ENCODE peak calls at places on chromosomes 4 and X, in five cellular contexts. One of them, this sample, is unnamed.

GRCh38 chr4:19947349-19947748 is 304.4 kb upstream of the SLIT2 start:
- DNase-seq in CD4-positive, alpha-beta T cell: no peak
- DNase-seq in suprapubic skin: no peak
- DNase-seq in heart right ventricle: no peak
- DNase-seq in pancreas: no peak
- DNase-seq in this sample: peak

GRCh38 chrX:24282381-24283121 is 31.3 kb downstream of the SUPT20HL2 start:
- DNase-seq in suprapubic skin: no peak
- DNase-seq in pancreas: no peak
- DNase-seq in CD4-positive, alpha-beta T cell: no peak
- DNase-seq in heart right ventricle: no peak
- DNase-seq in this sample: peak

GRCh38 chr4:178958725-178959440 is 1516.6 kb upstream of the AGA start:
- DNase-seq in suprapubic skin: no peak
- DNase-seq in heart right ventricle: no peak
- DNase-seq in CD4-positive, alpha-beta T cell: no peak
- DNase-seq in pancreas: no peak
- DNase-seq in this sample: no peak

GRCh38 chrX:4878642-4879041 is 1165.2 kb upstream of the PRKX start:
- DNase-seq in CD4-positive, alpha-beta T cell: no peak
- DNase-seq in pancreas: no peak
- DNase-seq in suprapubic skin: no peak
- DNase-seq in heart right ventricle: no peak
- DNase-seq in this sample: no peak

GRCh38 chr4:10296730-10297129 is 160.5 kb downstream of the ZNF518B start:
- DNase-seq in pancreas: no peak
- DNase-seq in suprapubic skin: no peak
- DNase-seq in heart right ventricle: no peak
- DNase-seq in CD4-positive, alpha-beta T cell: no peak
- DNase-seq in this sample: no peak

GRCh38 chrX:39443240-39443639 is 642.0 kb downstream of the MID1IP1 start:
- DNase-seq in CD4-positive, alpha-beta T cell: no peak
- DNase-seq in suprapubic skin: no peak
- DNase-seq in heart right ventricle: no peak
- DNase-seq in pancreas: no peak
- DNase-seq in this sample: no peak

GRCh38 chr4:1194028-1194900 is 21.9 kb upstream of the SPON2 start:
- DNase-seq in heart right ventricle: peak
- DNase-seq in suprapubic skin: peak
- DNase-seq in pancreas: peak
- DNase-seq in CD4-positive, alpha-beta T cell: no peak
- DNase-seq in this sample: no peak

GRCh38 chrX:44025611-44026010 is 52.4 kb upstream of the NDP start:
- DNase-seq in pancreas: no peak
- DNase-seq in CD4-positive, alpha-beta T cell: no peak
- DNase-seq in heart right ventricle: no peak
- DNase-seq in suprapubic skin: no peak
- DNase-seq in this sample: no peak

GRCh38 chr4:105060628-105061027 is 86.0 kb upstream of the TET2 start:
- DNase-seq in CD4-positive, alpha-beta T cell: no peak
- DNase-seq in heart right ventricle: no peak
- DNase-seq in suprapubic skin: no peak
- DNase-seq in pancreas: no peak
- DNase-seq in this sample: no peak

GRCh38 chr4:75702919-75703411 is 21.4 kb upstream of the USO1 start:
- DNase-seq in CD4-positive, alpha-beta T cell: no peak
- DNase-seq in pancreas: no peak
- DNase-seq in heart right ventricle: no peak
- DNase-seq in suprapubic skin: no peak
- DNase-seq in this sample: no peak

GRCh38 chr4:108794136-108794535 is 31.3 kb upstream of the ETNPPL start:
- DNase-seq in heart right ventricle: no peak
- DNase-seq in CD4-positive, alpha-beta T cell: no peak
- DNase-seq in suprapubic skin: no peak
- DNase-seq in pancreas: no peak
- DNase-seq in this sample: no peak

GRCh38 chr4:161133877-161134276 is 1029.9 kb downstream of the FSTL5 start:
- DNase-seq in CD4-positive, alpha-beta T cell: no peak
- DNase-seq in pancreas: no peak
- DNase-seq in heart right ventricle: no peak
- DNase-seq in suprapubic skin: no peak
- DNase-seq in this sample: no peak

GRCh38 chr4:16785800-16786527 is 112.5 kb downstream of the LDB2 start:
- DNase-seq in heart right ventricle: no peak
- DNase-seq in CD4-positive, alpha-beta T cell: no peak
- DNase-seq in pancreas: no peak
- DNase-seq in suprapubic skin: no peak
- DNase-seq in this sample: no peak

GRCh38 chr4:69760455-69760854 is at the start of gene SULT1B1:
- DNase-seq in CD4-positive, alpha-beta T cell: peak
- DNase-seq in heart right ventricle: no peak
- DNase-seq in suprapubic skin: no peak
- DNase-seq in pancreas: no peak
- DNase-seq in this sample: peak

GRCh38 chrX:68929332-68930150 is 100.7 kb downstream of the EFNB1 start:
- DNase-seq in CD4-positive, alpha-beta T cell: no peak
- DNase-seq in heart right ventricle: peak
- DNase-seq in suprapubic skin: no peak
- DNase-seq in pancreas: no peak
- DNase-seq in this sample: no peak

GRCh38 chr4:158649111-158649680 is 22.5 kb downstream of the C4orf46 start:
- DNase-seq in heart right ventricle: no peak
- DNase-seq in pancreas: no peak
- DNase-seq in suprapubic skin: no peak
- DNase-seq in CD4-positive, alpha-beta T cell: no peak
- DNase-seq in this sample: no peak

GRCh38 chr4:54167508-54167907 is 61.6 kb upstream of the PDGFRA start:
- DNase-seq in pancreas: no peak
- DNase-seq in suprapubic skin: no peak
- DNase-seq in CD4-positive, alpha-beta T cell: no peak
- DNase-seq in heart right ventricle: no peak
- DNase-seq in this sample: no peak

GRCh38 chrX:139448996-139449395 is 81.5 kb upstream of the F9 start:
- DNase-seq in suprapubic skin: no peak
- DNase-seq in heart right ventricle: no peak
- DNase-seq in CD4-positive, alpha-beta T cell: no peak
- DNase-seq in pancreas: no peak
- DNase-seq in this sample: no peak

GRCh38 chr4:1504786-1505500 is 98.7 kb upstream of the NKX1-1 start:
- DNase-seq in suprapubic skin: peak
- DNase-seq in CD4-positive, alpha-beta T cell: no peak
- DNase-seq in heart right ventricle: no peak
- DNase-seq in pancreas: no peak
- DNase-seq in this sample: no peak

GRCh38 chrX:116413273-116413672 is 23.1 kb upstream of the SLC6A14 start:
- DNase-seq in heart right ventricle: no peak
- DNase-seq in CD4-positive, alpha-beta T cell: no peak
- DNase-seq in suprapubic skin: no peak
- DNase-seq in pancreas: no peak
- DNase-seq in this sample: no peak

GRCh38 chrX:29662101-29662500 is 553.3 kb upstream of the MAGEB2 start:
- DNase-seq in pancreas: no peak
- DNase-seq in CD4-positive, alpha-beta T cell: no peak
- DNase-seq in suprapubic skin: no peak
- DNase-seq in heart right ventricle: no peak
- DNase-seq in this sample: no peak

GRCh38 chr4:165844151-165844550 is 28.9 kb upstream of the TLL1 start:
- DNase-seq in pancreas: no peak
- DNase-seq in heart right ventricle: no peak
- DNase-seq in suprapubic skin: no peak
- DNase-seq in CD4-positive, alpha-beta T cell: no peak
- DNase-seq in this sample: no peak

GRCh38 chr4:82890602-82890912 is 396 bp downstream of the SEC31A start:
- DNase-seq in pancreas: no peak
- DNase-seq in heart right ventricle: no peak
- DNase-seq in CD4-positive, alpha-beta T cell: no peak
- DNase-seq in suprapubic skin: no peak
- DNase-seq in this sample: no peak

GRCh38 chr4:185318679-185319078 is 77.0 kb downstream of the LRP2BP start:
- DNase-seq in heart right ventricle: no peak
- DNase-seq in CD4-positive, alpha-beta T cell: no peak
- DNase-seq in suprapubic skin: no peak
- DNase-seq in pancreas: no peak
- DNase-seq in this sample: no peak

GRCh38 chr4:104491396-104491821 is 3.3 kb downstream of the CXXC4 start:
- DNase-seq in suprapubic skin: peak
- DNase-seq in pancreas: peak
- DNase-seq in CD4-positive, alpha-beta T cell: no peak
- DNase-seq in heart right ventricle: peak
- DNase-seq in this sample: no peak

GRCh38 chr4:120801171-120801758 is 121.3 kb downstream of the PRDM5 start:
- DNase-seq in suprapubic skin: no peak
- DNase-seq in CD4-positive, alpha-beta T cell: no peak
- DNase-seq in heart right ventricle: peak
- DNase-seq in pancreas: no peak
- DNase-seq in this sample: peak

GRCh38 chr4:38605794-38606586 is 58.0 kb upstream of the KLF3 start:
- DNase-seq in suprapubic skin: no peak
- DNase-seq in pancreas: no peak
- DNase-seq in CD4-positive, alpha-beta T cell: no peak
- DNase-seq in heart right ventricle: no peak
- DNase-seq in this sample: no peak

DNA sequence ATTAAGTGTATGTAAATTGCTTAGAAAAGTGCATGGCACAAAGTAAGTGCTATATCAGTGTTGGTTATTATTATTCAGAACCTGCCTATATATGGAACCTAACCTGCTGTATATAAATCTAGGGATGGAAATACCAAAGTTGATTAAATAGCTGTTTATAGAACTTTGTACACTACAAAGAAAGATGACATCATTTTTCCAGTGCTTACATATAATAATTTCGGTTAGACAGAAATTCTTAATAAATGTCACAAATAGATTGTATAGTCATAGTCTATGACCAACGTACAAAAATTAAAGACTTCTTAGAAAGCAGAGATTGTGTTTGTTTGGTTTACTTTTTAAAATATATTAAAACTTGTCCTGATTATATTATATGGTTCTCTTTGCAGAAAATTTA is 4.4 kb downstream of the GYPB start:
- DNase-seq in CD4-positive, alpha-beta T cell: no peak
- DNase-seq in heart right ventricle: no peak
- DNase-seq in pancreas: no peak
- DNase-seq in suprapubic skin: no peak
- DNase-seq in this sample: no peak
- TF ChIP-seq CTCF in CD4-positive, alpha-beta T cell: no peak
- TF ChIP-seq CTCF in heart right ventricle: no peak
- TF ChIP-seq CTCF in pancreas: no peak
- TF ChIP-seq CTCF in suprapubic skin: no peak
- TF ChIP-seq CTCF in this sample: no peak

GRCh38 chr4:150974750-150975149 is 40.3 kb downstream of the LRBA start:
- DNase-seq in CD4-positive, alpha-beta T cell: no peak
- DNase-seq in heart right ventricle: no peak
- DNase-seq in suprapubic skin: no peak
- DNase-seq in pancreas: no peak
- DNase-seq in this sample: no peak

GRCh38 chr4:150978738-150979575 is 36.1 kb downstream of the LRBA start:
- DNase-seq in heart right ventricle: no peak
- DNase-seq in suprapubic skin: no peak
- DNase-seq in CD4-positive, alpha-beta T cell: no peak
- DNase-seq in pancreas: no peak
- DNase-seq in this sample: no peak

GRCh38 chr4:150974251-150974640 is 40.8 kb downstream of the LRBA start:
- DNase-seq in suprapubic skin: no peak
- DNase-seq in CD4-positive, alpha-beta T cell: no peak
- DNase-seq in pancreas: no peak
- DNase-seq in heart right ventricle: no peak
- DNase-seq in this sample: no peak

GRCh38 chr4:150973626-150974250 is 41.3 kb downstream of the LRBA start:
- DNase-seq in suprapubic skin: no peak
- DNase-seq in pancreas: no peak
- DNase-seq in CD4-positive, alpha-beta T cell: no peak
- DNase-seq in heart right ventricle: no peak
- DNase-seq in this sample: no peak

DNA sequence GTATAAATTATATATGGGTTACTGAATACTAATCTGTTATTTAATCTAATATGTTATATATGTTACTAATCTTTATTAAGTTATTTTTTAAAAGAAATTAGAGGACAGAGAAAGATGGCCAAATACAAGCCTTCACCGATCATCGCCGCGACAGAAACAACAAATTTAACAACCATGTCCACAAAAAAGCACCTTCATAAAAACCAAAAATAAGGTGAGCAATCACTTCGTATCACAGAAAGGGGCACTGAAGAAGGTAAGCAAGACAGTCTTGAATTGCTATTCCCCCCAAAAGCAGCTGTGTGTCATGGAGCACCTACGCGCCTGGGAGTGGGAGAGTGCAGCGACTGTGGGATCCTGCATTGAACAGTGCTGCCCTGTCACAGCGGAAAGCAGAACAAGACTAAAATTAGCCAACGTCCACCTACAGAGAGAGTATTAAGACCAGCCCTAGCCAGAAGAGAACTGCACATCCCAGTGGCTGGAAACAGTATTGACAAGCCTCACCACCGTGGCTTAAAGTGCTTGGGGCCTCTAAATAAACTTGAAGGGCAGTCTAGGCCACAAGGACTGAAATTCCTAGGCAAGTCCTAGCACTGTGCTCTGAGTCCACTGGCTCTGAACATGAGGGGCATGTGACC is 38.5 kb downstream of the LRBA start:
- DNase-seq in suprapubic skin: no peak
- DNase-seq in pancreas: no peak
- DNase-seq in heart right ventricle: no peak
- DNase-seq in CD4-positive, alpha-beta T cell: no peak
- DNase-seq in this sample: no peak
- TF ChIP-seq CTCF in suprapubic skin: no peak
- TF ChIP-seq CTCF in pancreas: no peak
- TF ChIP-seq CTCF in heart right ventricle: no peak
- TF ChIP-seq CTCF in CD4-positive, alpha-beta T cell: no peak
- TF ChIP-seq CTCF in this sample: no peak

GRCh38 chr4:145609494-145610427 is 9.4 kb upstream of the MMAA start:
- DNase-seq in heart right ventricle: no peak
- DNase-seq in pancreas: peak
- DNase-seq in CD4-positive, alpha-beta T cell: peak
- DNase-seq in suprapubic skin: no peak
- DNase-seq in this sample: peak
- TF ChIP-seq CTCF in heart right ventricle: peak
- TF ChIP-seq CTCF in pancreas: no peak
- TF ChIP-seq CTCF in CD4-positive, alpha-beta T cell: peak
- TF ChIP-seq CTCF in suprapubic skin: peak
- TF ChIP-seq CTCF in this sample: peak

GRCh38 chrX:108199041-108199440 is 107.5 kb downstream of the ATG4A start:
- DNase-seq in heart right ventricle: no peak
- DNase-seq in pancreas: no peak
- DNase-seq in CD4-positive, alpha-beta T cell: no peak
- DNase-seq in suprapubic skin: no peak
- DNase-seq in this sample: no peak

GRCh38 chrX:108199691-108200090 is 108.1 kb downstream of the ATG4A start:
- DNase-seq in CD4-positive, alpha-beta T cell: no peak
- DNase-seq in suprapubic skin: no peak
- DNase-seq in heart right ventricle: no peak
- DNase-seq in pancreas: no peak
- DNase-seq in this sample: no peak

GRCh38 chrX:108198420-108198819 is 106.8 kb downstream of the ATG4A start:
- DNase-seq in pancreas: no peak
- DNase-seq in CD4-positive, alpha-beta T cell: no peak
- DNase-seq in suprapubic skin: no peak
- DNase-seq in heart right ventricle: no peak
- DNase-seq in this sample: no peak

GRCh38 chrX:108209006-108209554 is 117.5 kb downstream of the ATG4A start:
- DNase-seq in CD4-positive, alpha-beta T cell: no peak
- DNase-seq in suprapubic skin: no peak
- DNase-seq in heart right ventricle: no peak
- DNase-seq in pancreas: no peak
- DNase-seq in this sample: no peak

GRCh38 chrX:108203540-108203939 is 112.0 kb downstream of the ATG4A start:
- DNase-seq in CD4-positive, alpha-beta T cell: no peak
- DNase-seq in heart right ventricle: no peak
- DNase-seq in suprapubic skin: no peak
- DNase-seq in pancreas: no peak
- DNase-seq in this sample: no peak
- TF ChIP-seq CTCF in CD4-positive, alpha-beta T cell: no peak
- TF ChIP-seq CTCF in heart right ventricle: no peak
- TF ChIP-seq CTCF in suprapubic skin: no peak
- TF ChIP-seq CTCF in pancreas: no peak
- TF ChIP-seq CTCF in this sample: no peak